ENCODE peak calls at places on chromosomes 5 and 9, in eight cellular contexts. One of them, this sample, is unnamed.

GRCh38 chr5:137714931-137715330 is 21.0 kb downstream of the KLHL3 start:
- DNase-seq in NCI-H774: no peak
- DNase-seq in HS-27A: no peak
- DNase-seq in stimulated activated CD8-positive, alpha-beta memory T cell treated with anti-CD3 and anti-CD28 coated beads, Interleukin-4, amount 100 ng/mL, for 1 hour: no peak
- DNase-seq in AG10803: no peak
- DNase-seq in H1: no peak
- DNase-seq in activated CD8-positive, alpha-beta memory T cell treated with anti-CD3 and anti-CD28 coated beads for 1 hour: no peak
- DNase-seq in PC-3: no peak
- DNase-seq in this sample: no peak

GRCh38 chr5:131745594-131746175 is 51.1 kb downstream of the FNIP1 start:
- DNase-seq in stimulated activated CD8-positive, alpha-beta memory T cell treated with anti-CD3 and anti-CD28 coated beads, Interleukin-4, amount 100 ng/mL, for 1 hour: no peak
- DNase-seq in AG10803: no peak
- DNase-seq in HS-27A: no peak
- DNase-seq in activated CD8-positive, alpha-beta memory T cell treated with anti-CD3 and anti-CD28 coated beads for 1 hour: no peak
- DNase-seq in PC-3: peak
- DNase-seq in H1: no peak
- DNase-seq in NCI-H774: no peak
- DNase-seq in this sample: no peak

GRCh38 chr5:10485142-10485795 is 43.6 kb downstream of the ROPN1L start:
- DNase-seq in stimulated activated CD8-positive, alpha-beta memory T cell treated with anti-CD3 and anti-CD28 coated beads, Interleukin-4, amount 100 ng/mL, for 1 hour: no peak
- DNase-seq in PC-3: no peak
- DNase-seq in H1: no peak
- DNase-seq in AG10803: peak
- DNase-seq in NCI-H774: no peak
- DNase-seq in activated CD8-positive, alpha-beta memory T cell treated with anti-CD3 and anti-CD28 coated beads for 1 hour: no peak
- DNase-seq in HS-27A: peak
- DNase-seq in this sample: no peak

GRCh38 chr5:76337949-76338589 is 65.0 kb upstream of the IQGAP2 start:
- DNase-seq in stimulated activated CD8-positive, alpha-beta memory T cell treated with anti-CD3 and anti-CD28 coated beads, Interleukin-4, amount 100 ng/mL, for 1 hour: no peak
- DNase-seq in NCI-H774: no peak
- DNase-seq in activated CD8-positive, alpha-beta memory T cell treated with anti-CD3 and anti-CD28 coated beads for 1 hour: no peak
- DNase-seq in AG10803: peak
- DNase-seq in PC-3: peak
- DNase-seq in H1: peak
- DNase-seq in HS-27A: no peak
- DNase-seq in this sample: no peak

GRCh38 chr9:80025131-80025530 is 453.4 kb downstream of the TLE4 start:
- DNase-seq in HS-27A: no peak
- DNase-seq in stimulated activated CD8-positive, alpha-beta memory T cell treated with anti-CD3 and anti-CD28 coated beads, Interleukin-4, amount 100 ng/mL, for 1 hour: no peak
- DNase-seq in PC-3: no peak
- DNase-seq in NCI-H774: no peak
- DNase-seq in AG10803: no peak
- DNase-seq in activated CD8-positive, alpha-beta memory T cell treated with anti-CD3 and anti-CD28 coated beads for 1 hour: no peak
- DNase-seq in H1: no peak
- DNase-seq in this sample: no peak

GRCh38 chr5:9302228-9302627 is 243.6 kb downstream of the SEMA5A start:
- DNase-seq in NCI-H774: no peak
- DNase-seq in stimulated activated CD8-positive, alpha-beta memory T cell treated with anti-CD3 and anti-CD28 coated beads, Interleukin-4, amount 100 ng/mL, for 1 hour: no peak
- DNase-seq in H1: no peak
- DNase-seq in HS-27A: no peak
- DNase-seq in PC-3: peak
- DNase-seq in activated CD8-positive, alpha-beta memory T cell treated with anti-CD3 and anti-CD28 coated beads for 1 hour: no peak
- DNase-seq in AG10803: no peak
- DNase-seq in this sample: no peak

GRCh38 chr9:93431498-93432105 is 19.9 kb upstream of the FAM120A start:
- DNase-seq in NCI-H774: no peak
- DNase-seq in PC-3: no peak
- DNase-seq in activated CD8-positive, alpha-beta memory T cell treated with anti-CD3 and anti-CD28 coated beads for 1 hour: no peak
- DNase-seq in stimulated activated CD8-positive, alpha-beta memory T cell treated with anti-CD3 and anti-CD28 coated beads, Interleukin-4, amount 100 ng/mL, for 1 hour: no peak
- DNase-seq in HS-27A: no peak
- DNase-seq in AG10803: no peak
- DNase-seq in H1: no peak
- DNase-seq in this sample: no peak

GRCh38 chr9:135252980-135253304 is 165.5 kb downstream of the OLFM1 start:
- DNase-seq in stimulated activated CD8-positive, alpha-beta memory T cell treated with anti-CD3 and anti-CD28 coated beads, Interleukin-4, amount 100 ng/mL, for 1 hour: no peak
- DNase-seq in activated CD8-positive, alpha-beta memory T cell treated with anti-CD3 and anti-CD28 coated beads for 1 hour: no peak
- DNase-seq in H1: no peak
- DNase-seq in HS-27A: no peak
- DNase-seq in AG10803: no peak
- DNase-seq in NCI-H774: no peak
- DNase-seq in PC-3: no peak
- DNase-seq in this sample: no peak

GRCh38 chr9:87063246-87063645 is 115.9 kb upstream of the GAS1 start:
- DNase-seq in AG10803: peak
- DNase-seq in stimulated activated CD8-positive, alpha-beta memory T cell treated with anti-CD3 and anti-CD28 coated beads, Interleukin-4, amount 100 ng/mL, for 1 hour: no peak
- DNase-seq in PC-3: no peak
- DNase-seq in HS-27A: no peak
- DNase-seq in H1: no peak
- DNase-seq in activated CD8-positive, alpha-beta memory T cell treated with anti-CD3 and anti-CD28 coated beads for 1 hour: no peak
- DNase-seq in NCI-H774: no peak
- DNase-seq in this sample: no peak

GRCh38 chr9:72997387-72997995 is 44.6 kb upstream of the ALDH1A1 start:
- DNase-seq in NCI-H774: no peak
- DNase-seq in activated CD8-positive, alpha-beta memory T cell treated with anti-CD3 and anti-CD28 coated beads for 1 hour: no peak
- DNase-seq in PC-3: no peak
- DNase-seq in stimulated activated CD8-positive, alpha-beta memory T cell treated with anti-CD3 and anti-CD28 coated beads, Interleukin-4, amount 100 ng/mL, for 1 hour: no peak
- DNase-seq in AG10803: no peak
- DNase-seq in H1: no peak
- DNase-seq in HS-27A: no peak
- DNase-seq in this sample: no peak

GRCh38 chr9:22165144-22165543 is 156.0 kb upstream of the CDKN2B start:
- DNase-seq in activated CD8-positive, alpha-beta memory T cell treated with anti-CD3 and anti-CD28 coated beads for 1 hour: no peak
- DNase-seq in NCI-H774: no peak
- DNase-seq in PC-3: peak
- DNase-seq in HS-27A: no peak
- DNase-seq in H1: no peak
- DNase-seq in AG10803: peak
- DNase-seq in stimulated activated CD8-positive, alpha-beta memory T cell treated with anti-CD3 and anti-CD28 coated beads, Interleukin-4, amount 100 ng/mL, for 1 hour: no peak
- DNase-seq in this sample: no peak

GRCh38 chr5:147369742-147370374 is 135.0 kb downstream of the STK32A start:
- DNase-seq in stimulated activated CD8-positive, alpha-beta memory T cell treated with anti-CD3 and anti-CD28 coated beads, Interleukin-4, amount 100 ng/mL, for 1 hour: no peak
- DNase-seq in NCI-H774: peak
- DNase-seq in activated CD8-positive, alpha-beta memory T cell treated with anti-CD3 and anti-CD28 coated beads for 1 hour: no peak
- DNase-seq in H1: no peak
- DNase-seq in PC-3: peak
- DNase-seq in AG10803: peak
- DNase-seq in HS-27A: no peak
- DNase-seq in this sample: no peak

GRCh38 chr9:91727316-91727861 is 222.6 kb downstream of the ROR2 start:
- DNase-seq in AG10803: peak
- DNase-seq in H1: peak
- DNase-seq in NCI-H774: peak
- DNase-seq in activated CD8-positive, alpha-beta memory T cell treated with anti-CD3 and anti-CD28 coated beads for 1 hour: no peak
- DNase-seq in PC-3: peak
- DNase-seq in stimulated activated CD8-positive, alpha-beta memory T cell treated with anti-CD3 and anti-CD28 coated beads, Interleukin-4, amount 100 ng/mL, for 1 hour: no peak
- DNase-seq in HS-27A: no peak
- DNase-seq in this sample: no peak

GRCh38 chr5:137461636-137462596 is 37.2 kb downstream of the SPOCK1 start:
- DNase-seq in activated CD8-positive, alpha-beta memory T cell treated with anti-CD3 and anti-CD28 coated beads for 1 hour: no peak
- DNase-seq in PC-3: no peak
- DNase-seq in NCI-H774: peak
- DNase-seq in AG10803: no peak
- DNase-seq in H1: no peak
- DNase-seq in stimulated activated CD8-positive, alpha-beta memory T cell treated with anti-CD3 and anti-CD28 coated beads, Interleukin-4, amount 100 ng/mL, for 1 hour: no peak
- DNase-seq in HS-27A: no peak
- DNase-seq in this sample: no peak

GRCh38 chr9:116572095-116572748 is 114.9 kb upstream of the TRIM32 start:
- DNase-seq in AG10803: peak
- DNase-seq in PC-3: peak
- DNase-seq in HS-27A: no peak
- DNase-seq in NCI-H774: peak
- DNase-seq in H1: peak
- DNase-seq in activated CD8-positive, alpha-beta memory T cell treated with anti-CD3 and anti-CD28 coated beads for 1 hour: no peak
- DNase-seq in stimulated activated CD8-positive, alpha-beta memory T cell treated with anti-CD3 and anti-CD28 coated beads, Interleukin-4, amount 100 ng/mL, for 1 hour: no peak
- DNase-seq in this sample: no peak

GRCh38 chr5:14708551-14708950 is 44.0 kb downstream of the OTULIN start:
- DNase-seq in activated CD8-positive, alpha-beta memory T cell treated with anti-CD3 and anti-CD28 coated beads for 1 hour: no peak
- DNase-seq in NCI-H774: no peak
- DNase-seq in AG10803: no peak
- DNase-seq in stimulated activated CD8-positive, alpha-beta memory T cell treated with anti-CD3 and anti-CD28 coated beads, Interleukin-4, amount 100 ng/mL, for 1 hour: no peak
- DNase-seq in HS-27A: no peak
- DNase-seq in PC-3: no peak
- DNase-seq in H1: no peak
- DNase-seq in this sample: no peak

GRCh38 chr5:141734501-141735231 is 52.6 kb upstream of the ARAP3 start:
- DNase-seq in NCI-H774: no peak
- DNase-seq in PC-3: peak
- DNase-seq in AG10803: peak
- DNase-seq in stimulated activated CD8-positive, alpha-beta memory T cell treated with anti-CD3 and anti-CD28 coated beads, Interleukin-4, amount 100 ng/mL, for 1 hour: no peak
- DNase-seq in HS-27A: peak
- DNase-seq in activated CD8-positive, alpha-beta memory T cell treated with anti-CD3 and anti-CD28 coated beads for 1 hour: no peak
- DNase-seq in H1: peak
- DNase-seq in this sample: no peak

GRCh38 chr5:36689225-36689624 is 82.8 kb downstream of the SLC1A3 start:
- DNase-seq in PC-3: no peak
- DNase-seq in NCI-H774: no peak
- DNase-seq in stimulated activated CD8-positive, alpha-beta memory T cell treated with anti-CD3 and anti-CD28 coated beads, Interleukin-4, amount 100 ng/mL, for 1 hour: no peak
- DNase-seq in AG10803: peak
- DNase-seq in H1: no peak
- DNase-seq in activated CD8-positive, alpha-beta memory T cell treated with anti-CD3 and anti-CD28 coated beads for 1 hour: no peak
- DNase-seq in HS-27A: peak
- DNase-seq in this sample: no peak

GRCh38 chr9:77291714-77292113 is 114.4 kb downstream of the VPS13A start:
- DNase-seq in HS-27A: peak
- DNase-seq in AG10803: peak
- DNase-seq in NCI-H774: no peak
- DNase-seq in PC-3: peak
- DNase-seq in H1: no peak
- DNase-seq in activated CD8-positive, alpha-beta memory T cell treated with anti-CD3 and anti-CD28 coated beads for 1 hour: no peak
- DNase-seq in stimulated activated CD8-positive, alpha-beta memory T cell treated with anti-CD3 and anti-CD28 coated beads, Interleukin-4, amount 100 ng/mL, for 1 hour: no peak
- DNase-seq in this sample: no peak

GRCh38 chr5:135387629-135387960 is 11.4 kb downstream of the MACROH2A1 start:
- DNase-seq in stimulated activated CD8-positive, alpha-beta memory T cell treated with anti-CD3 and anti-CD28 coated beads, Interleukin-4, amount 100 ng/mL, for 1 hour: no peak
- DNase-seq in AG10803: peak
- DNase-seq in PC-3: no peak
- DNase-seq in NCI-H774: no peak
- DNase-seq in H1: no peak
- DNase-seq in HS-27A: no peak
- DNase-seq in activated CD8-positive, alpha-beta memory T cell treated with anti-CD3 and anti-CD28 coated beads for 1 hour: no peak
- DNase-seq in this sample: no peak

GRCh38 chr9:29214702-29215248 is 1641.5 kb upstream of the C9orf72 start:
- DNase-seq in PC-3: no peak
- DNase-seq in HS-27A: no peak
- DNase-seq in H1: peak
- DNase-seq in NCI-H774: no peak
- DNase-seq in activated CD8-positive, alpha-beta memory T cell treated with anti-CD3 and anti-CD28 coated beads for 1 hour: no peak
- DNase-seq in AG10803: no peak
- DNase-seq in stimulated activated CD8-positive, alpha-beta memory T cell treated with anti-CD3 and anti-CD28 coated beads, Interleukin-4, amount 100 ng/mL, for 1 hour: no peak
- DNase-seq in this sample: no peak

GRCh38 chr5:136007271-136007670 is 21.5 kb upstream of the TGFBI start:
- DNase-seq in H1: no peak
- DNase-seq in NCI-H774: no peak
- DNase-seq in stimulated activated CD8-positive, alpha-beta memory T cell treated with anti-CD3 and anti-CD28 coated beads, Interleukin-4, amount 100 ng/mL, for 1 hour: no peak
- DNase-seq in HS-27A: no peak
- DNase-seq in AG10803: no peak
- DNase-seq in activated CD8-positive, alpha-beta memory T cell treated with anti-CD3 and anti-CD28 coated beads for 1 hour: no peak
- DNase-seq in PC-3: no peak
- DNase-seq in this sample: no peak